ENCODE peak calls at places on chromosomes 4 and X, in five cellular contexts. S is H1, E is mesenchymal stem cell, M is neuronal stem cell, X is trophoblast cell. Y is an unnamed sample.
A peak's percentile ranks its signal among the peaks of the same experiment; 100 is the strongest.

GRCh38 chr4:124631760-124632159 is 80.8 kb downstream of the ANKRD50 start:
- DNase-seq in E (peak; percentile 95), X (peak; percentile 95), M (no peak), S (no peak), Y (no peak)

GRCh38 chr4:8024073-8024786 is 84.6 kb upstream of the AFAP1 start:
- DNase-seq in E (no peak), S (no peak), M (no peak), X (no peak), Y (no peak)

GRCh38 chr4:159780196-159780922 is 677.5 kb downstream of the RAPGEF2 start:
- DNase-seq in E (no peak), M (no peak), S (no peak), X (no peak), Y (no peak)

GRCh38 chr4:156692016-156692415 is 279.6 kb downstream of the PDGFC start:
- DNase-seq in X (no peak), E (no peak), M (no peak), S (no peak), Y (no peak)

GRCh38 chrX:78555401-78555980 is 103.6 kb downstream of the RTL3 start:
- DNase-seq in X (no peak), E (peak; percentile 0), S (no peak), M (no peak), Y (no peak)

GRCh38 chr4:128521156-128521555 is 233.5 kb upstream of the PGRMC2 start:
- DNase-seq in S (no peak), X (no peak), E (peak; percentile 51), M (no peak), Y (no peak)

GRCh38 chrX:15849555-15849954 is 5.1 kb downstream of the AP1S2 start:
- DNase-seq in X (no peak), E (peak; percentile 39), M (no peak), S (no peak), Y (no peak)

GRCh38 chrX:71366674-71367256 is 608 bp downstream of the TAF1 start:
- DNase-seq in E (peak; percentile 38), X (no peak), M (no peak), S (peak; percentile 43), Y (no peak)

GRCh38 chr4:110475881-110476818 is at the start of gene ENPEP:
- DNase-seq in X (peak; percentile 67), E (no peak), S (no peak), M (no peak), Y (peak; percentile 55)

GRCh38 chr4:2077537-2078460 is 18.7 kb downstream of the NAT8L start:
- DNase-seq in E (no peak), X (no peak), M (no peak), S (no peak), Y (peak; percentile 24)

GRCh38 chr4:108168672-108169562 is at the start of gene LEF1:
- DNase-seq in E (peak; percentile 65), S (peak; percentile 77), M (peak; percentile 79), X (no peak), Y (peak; percentile 74)

GRCh38 chr4:76256032-76256431 is 4.5 kb downstream of the FAM47E start:
- DNase-seq in E (no peak), M (no peak), S (no peak), X (no peak), Y (no peak)

GRCh38 chrX:3806630-3807029 is 93.2 kb upstream of the PRKX start:
- DNase-seq in E (no peak), S (no peak), X (no peak), M (no peak), Y (no peak)

GRCh38 chr4:88225216-88226107 is 58.9 kb downstream of the PPM1K start:
- DNase-seq in M (no peak), E (peak; percentile 32), X (no peak), S (peak; percentile 14), Y (no peak)

GRCh38 chr4:28350485-28350884 is 1489.8 kb downstream of the STIM2 start:
- DNase-seq in E (peak; percentile 53), X (no peak), S (no peak), M (no peak), Y (no peak)

GRCh38 chr4:128379860-128380259 is 92.2 kb upstream of the PGRMC2 start:
- DNase-seq in E (peak; percentile 40), M (no peak), X (no peak), S (peak; percentile 64), Y (peak; percentile 52)

GRCh38 chrX:105323951-105324350 is 103.5 kb upstream of the TEX13A start:
- DNase-seq in X (peak; percentile 4), S (no peak), E (no peak), M (no peak), Y (no peak)

GRCh38 chrX:71282514-71283408 is 674 bp upstream of the NONO start:
- DNase-seq in X (no peak), S (peak; percentile 64), E (no peak), M (peak; percentile 6), Y (no peak)

GRCh38 chrX:102712216-102712966 is at the start of gene GPRASP2:
- DNase-seq in X (peak; percentile 9), S (peak; percentile 62), M (peak; percentile 57), E (peak; percentile 23), Y (peak; percentile 58)

GRCh38 chr4:117796677-117797076 is 237.6 kb upstream of the NDST3 start:
- DNase-seq in M (no peak), E (no peak), X (no peak), S (no peak), Y (no peak)

GRCh38 chr4:65861993-65862392 is 191.7 kb upstream of the EPHA5 start:
- DNase-seq in S (no peak), M (no peak), X (no peak), E (no peak), Y (no peak)

GRCh38 chrX:24478516-24478915 is 13.4 kb downstream of the PDK3 start:
- DNase-seq in S (no peak), X (no peak), E (no peak), M (no peak), Y (no peak)

GRCh38 chrX:131987252-131987651 is 35.9 kb upstream of the STK26 start:
- DNase-seq in M (no peak), S (no peak), E (no peak), X (no peak), Y (no peak)

GRCh38 chr4:157741642-157742041 is 431.2 kb downstream of the GASK1B start:
- DNase-seq in X (no peak), S (no peak), E (no peak), M (no peak), Y (no peak)

GRCh38 chr4:157739237-157739636 is 433.6 kb downstream of the GASK1B start:
- DNase-seq in M (no peak), X (no peak), S (no peak), E (peak; percentile 3), Y (no peak)
- H2BK12ac ChIP-seq in M (no peak overlapping the region), X (no peak overlapping the region), S (no peak overlapping the region), E (no peak overlapping the region), Y (no peak overlapping the region)

DNA sequence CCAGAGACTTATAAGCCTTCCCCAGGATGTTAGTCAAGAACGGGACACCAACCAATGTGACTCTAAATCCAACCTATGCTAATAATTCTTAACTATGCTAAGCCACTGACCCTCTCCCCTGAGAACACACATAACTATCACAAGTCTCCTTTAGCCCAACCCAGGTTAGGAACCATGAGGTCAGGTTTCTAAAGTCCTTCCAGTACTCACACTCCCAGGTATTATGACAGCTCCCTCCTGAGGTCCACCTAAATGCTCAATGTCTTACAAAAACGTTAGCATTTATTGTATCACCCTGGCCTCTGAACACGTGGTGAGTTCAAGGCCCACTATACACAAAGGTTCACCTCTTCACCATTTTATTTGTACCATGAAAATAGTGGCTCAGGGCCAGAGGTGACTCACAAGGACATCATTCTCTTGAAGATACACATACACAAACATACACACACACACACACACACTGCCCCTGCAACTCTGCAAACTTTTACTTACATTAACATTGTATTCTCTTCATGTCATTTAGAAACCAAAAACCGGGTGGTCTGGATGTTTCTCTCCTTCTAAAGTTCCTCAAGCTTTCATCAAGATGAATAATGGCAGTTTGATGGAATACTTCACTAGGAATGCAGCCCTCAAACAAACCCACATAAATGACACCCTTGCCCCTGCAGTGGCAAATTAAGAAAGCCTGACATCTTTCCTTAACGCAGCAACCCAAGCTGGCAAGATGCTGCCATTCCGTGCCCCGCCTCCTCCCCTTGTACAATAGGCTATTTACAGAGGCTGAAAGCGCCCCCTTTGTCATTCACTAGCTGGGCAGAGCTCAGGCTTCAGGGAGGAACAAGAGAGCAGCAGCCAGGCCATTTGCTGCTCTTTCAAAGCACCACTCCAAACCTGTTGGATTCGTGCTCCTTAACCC is 17.7 kb downstream of the ACSL1 start:
- DNase-seq in S (peak; percentile 65), E (peak; percentile 69), M (peak; percentile 77), X (no peak), Y (peak; percentile 84)
- H2BK12ac ChIP-seq in S (peak overlapping the region; percentile 54), E (peak overlapping the region; percentile 18), M (no peak overlapping the region), X (no peak overlapping the region), Y (no peak overlapping the region)

GRCh38 chrX:53738370-53738909 is 51.9 kb upstream of the HUWE1 start:
- DNase-seq in E (no peak), X (no peak), M (no peak), S (no peak), Y (no peak)
- H2BK12ac ChIP-seq in E (no peak overlapping the region), X (no peak overlapping the region), M (no peak overlapping the region), S (no peak overlapping the region), Y (no peak overlapping the region)

GRCh38 chrX:55867254-55867653 is 149.7 kb downstream of the RRAGB start:
- DNase-seq in E (peak; percentile 2), X (no peak), M (no peak), S (no peak), Y (no peak)

DNA sequence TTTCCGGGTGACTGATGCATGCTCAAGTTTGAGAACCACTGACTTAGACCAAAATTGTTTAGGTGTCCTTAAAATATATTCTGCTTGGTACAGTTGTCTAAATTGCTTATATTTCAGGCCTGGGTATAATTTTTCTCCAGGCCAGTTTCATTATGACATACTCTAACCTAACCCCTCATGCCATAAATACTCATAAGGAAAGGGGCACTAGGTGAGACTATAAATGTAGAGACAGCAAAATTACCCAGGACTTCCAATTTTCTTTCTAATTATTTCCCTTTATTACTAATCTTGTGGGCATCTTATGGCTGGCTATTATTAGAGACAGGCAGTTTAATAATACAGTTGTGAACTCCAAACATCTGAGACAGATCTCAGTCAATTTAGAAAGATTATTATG is 150.2 kb downstream of the RRAGB start:
- DNase-seq in S (no peak), X (no peak), E (no peak), M (no peak), Y (no peak)
- H2BK12ac ChIP-seq in S (no peak overlapping the region), X (no peak overlapping the region), E (no peak overlapping the region), M (no peak overlapping the region), Y (no peak overlapping the region)